ENCODE peak calls at places on chromosomes 3 and 15, in four cellular contexts. X, C, Z and H are unnamed samples.

GRCh38 chr3:181703701-181704420 is 7.9 kb upstream of the SOX2 start:
- DNase-seq in Z (no peak), C (no peak), X (no peak), H (no peak)

GRCh38 chr3:6657591-6657990 is 203.3 kb upstream of the GRM7 start:
- DNase-seq in X (no peak), C (no peak), Z (no peak), H (no peak)

GRCh38 chr3:172622916-172623700 is 87.8 kb downstream of the NCEH1 start:
- DNase-seq in C (peak), Z (peak), X (no peak), H (no peak)

GRCh38 chr15:87777054-87777498 is 479.5 kb downstream of the NTRK3 start:
- DNase-seq in X (no peak), C (peak), Z (no peak), H (no peak)

GRCh38 chr15:58731756-58732535 is 17.6 kb downstream of the ADAM10 start:
- DNase-seq in Z (no peak), X (no peak), C (peak), H (no peak)

GRCh38 chr3:178705925-178706324 is 169.7 kb downstream of the KCNMB2 start:
- DNase-seq in C (no peak), X (no peak), Z (no peak), H (peak)

GRCh38 chr3:187567026-187567425 is 103.2 kb downstream of the SST start:
- DNase-seq in C (peak), Z (no peak), X (no peak), H (no peak)

GRCh38 chr15:38054488-38054887 is 120.0 kb downstream of the TMCO5A start:
- DNase-seq in C (peak), X (no peak), Z (no peak), H (no peak)

GRCh38 chr3:114624676-114625181 is 330.9 kb downstream of the TIGIT start:
- DNase-seq in C (peak), Z (peak), X (peak), H (no peak)

GRCh38 chr3:138824114-138824506 is 10.6 kb downstream of the PIK3CB start:
- DNase-seq in X (no peak), C (no peak), Z (no peak), H (no peak)

GRCh38 chr3:49470714-49471420 is 800 bp downstream of the DAG1 start:
- DNase-seq in C (no peak), Z (peak), X (no peak), H (no peak)

GRCh38 chr3:61172684-61173083 is 78.6 kb downstream of the FHIT start:
- DNase-seq in Z (no peak), X (no peak), C (no peak), H (no peak)

GRCh38 chr3:148466143-148466542 is 231.6 kb upstream of the AGTR1 start:
- DNase-seq in Z (no peak), C (peak), X (no peak), H (no peak)

GRCh38 chr15:46242935-46243334 is 608.1 kb downstream of the SQOR start:
- DNase-seq in Z (no peak), C (no peak), X (no peak), H (no peak)